ENCODE peak calls at places on chromosome 12, in six cellular contexts. I is upper lobe of right lung, O is K562, Z is right atrium auricular region, F is fibroblast of villous mesenchyme, K is adrenal gland. X is an unnamed sample.

GRCh38 chr12:107159384-107159900 is 66.1 kb upstream of the CRY1 start:
- DNase-seq in O (no peak), Z (no peak), F (no peak), K (no peak), I (no peak), X (no peak)

GRCh38 chr12:8692573-8692972 is 5.2 kb upstream of the RIMKLB start:
- DNase-seq in O (no peak), F (peak), K (peak), Z (no peak), I (no peak), X (no peak)

GRCh38 chr12:1811281-1811947 is 9.0 kb upstream of the LRTM2 start:
- DNase-seq in O (no peak), F (peak), Z (no peak), K (no peak), I (no peak), X (no peak)

GRCh38 chr12:47094804-47095203 is 15.0 kb upstream of the AMIGO2 start:
- DNase-seq in K (no peak), F (no peak), O (no peak), I (no peak), Z (no peak), X (no peak)

GRCh38 chr12:82817368-82817767 is 130.7 kb downstream of the TMTC2 start:
- DNase-seq in F (peak), O (no peak), K (no peak), Z (no peak), I (no peak), X (no peak)

GRCh38 chr12:99918003-99918402 is 66.7 kb downstream of the ANKS1B start:
- DNase-seq in K (no peak), I (no peak), F (no peak), O (no peak), Z (peak), X (peak)

GRCh38 chr12:99121476-99121965 is 476.4 kb downstream of the APAF1 start:
- DNase-seq in O (no peak), I (no peak), F (no peak), Z (no peak), K (no peak), X (no peak)

GRCh38 chr12:48788852-48789775 is at the start of gene ADCY6:
- DNase-seq in I (peak), K (peak), O (peak), F (peak), Z (peak), X (peak)

GRCh38 chr12:29286081-29286800 is 94.7 kb downstream of the ERGIC2 start:
- DNase-seq in Z (no peak), K (no peak), F (no peak), I (no peak), O (no peak), X (no peak)

GRCh38 chr12:104456417-104456949 is at the start of gene CHST11:
- DNase-seq in F (peak), K (peak), O (peak), I (peak), Z (peak), X (peak)

GRCh38 chr12:93786669-93787397 is 109.7 kb downstream of the CRADD start:
- DNase-seq in F (no peak), O (no peak), K (no peak), I (no peak), Z (no peak), X (no peak)

GRCh38 chr12:93440043-93440835 is 1.5 kb downstream of the UBE2N start:
- DNase-seq in K (no peak), F (no peak), Z (no peak), I (no peak), O (no peak), X (no peak)

GRCh38 chr12:19850341-19851065 is 411.2 kb downstream of the AEBP2 start:
- DNase-seq in O (no peak), K (no peak), F (peak), I (no peak), Z (no peak), X (peak)

GRCh38 chr12:11510671-11511070 is 115.3 kb upstream of the PRB2 start:
- DNase-seq in F (no peak), Z (no peak), O (no peak), I (no peak), K (no peak), X (no peak)

GRCh38 chr12:67921286-67921685 is 68.0 kb upstream of the IFNG-AS1 start:
- DNase-seq in K (no peak), I (no peak), O (no peak), F (no peak), Z (no peak), X (no peak)

GRCh38 chr12:63394994-63395393 is 244.0 kb upstream of the AVPR1A start:
- DNase-seq in I (no peak), K (no peak), O (no peak), F (no peak), Z (no peak), X (no peak)

GRCh38 chr12:125387206-125387605 is 322.0 kb downstream of the AACS start:
- DNase-seq in F (no peak), Z (no peak), I (no peak), K (no peak), O (no peak), X (no peak)

GRCh38 chr12:45732250-45732649 is 2.7 kb downstream of the ARID2 start:
- DNase-seq in K (no peak), O (no peak), I (no peak), Z (no peak), F (no peak), X (no peak)

GRCh38 chr12:29428630-29429029 is 47.7 kb upstream of the ERGIC2 start:
- DNase-seq in F (peak), K (peak), I (no peak), Z (no peak), O (no peak), X (no peak)

GRCh38 chr12:67414011-67414715 is 145.0 kb downstream of the CAND1 start:
- DNase-seq in I (no peak), F (no peak), O (no peak), K (no peak), Z (no peak), X (no peak)

GRCh38 chr12:15268927-15269552 is 47.8 kb upstream of the RERG start:
- DNase-seq in K (peak), I (no peak), F (peak), O (peak), Z (no peak), X (no peak)

GRCh38 chr12:66087365-66087943 is 43.1 kb downstream of the LLPH start:
- DNase-seq in Z (peak), K (peak), O (peak), F (peak), I (no peak), X (no peak)

GRCh38 chr12:123960856-123961255 is 11.8 kb downstream of the CCDC92 start:
- DNase-seq in K (no peak), I (no peak), F (no peak), Z (peak), O (no peak), X (no peak)

GRCh38 chr12:124026755-124027745 is 54.0 kb downstream of the ZNF664 start:
- DNase-seq in I (no peak), O (peak), Z (no peak), K (no peak), F (peak), X (no peak)

GRCh38 chr12:93743229-93743998 is 66.2 kb downstream of the CRADD start:
- DNase-seq in O (no peak), I (no peak), Z (no peak), K (no peak), F (no peak), X (no peak)

DNA sequence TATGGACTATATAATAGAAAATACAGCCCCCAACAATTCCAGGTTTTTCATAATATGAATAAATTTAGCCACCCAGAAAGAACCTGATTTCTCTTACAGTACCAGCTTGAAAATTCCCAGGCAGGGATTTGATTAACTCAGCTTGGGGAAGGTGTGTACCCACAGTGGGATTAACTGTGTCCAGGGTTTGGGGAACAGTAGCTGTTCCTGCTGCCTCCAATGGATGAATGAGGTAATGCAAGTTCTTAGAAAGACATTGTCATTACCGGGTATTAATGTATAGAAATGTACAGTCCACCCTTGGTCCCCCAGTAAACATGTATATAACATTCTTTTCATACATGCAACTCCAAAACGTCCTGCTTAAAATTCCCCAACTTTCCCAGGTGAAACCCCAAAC is 115.6 kb downstream of the LRIG3 start:
- DNase-seq in F (no peak), K (no peak), O (peak), I (no peak), Z (no peak), X (no peak)
- TF ChIP-seq CTCF in F (peak), K (peak), O (no peak), I (peak), Z (no peak), X (no peak)

DNA sequence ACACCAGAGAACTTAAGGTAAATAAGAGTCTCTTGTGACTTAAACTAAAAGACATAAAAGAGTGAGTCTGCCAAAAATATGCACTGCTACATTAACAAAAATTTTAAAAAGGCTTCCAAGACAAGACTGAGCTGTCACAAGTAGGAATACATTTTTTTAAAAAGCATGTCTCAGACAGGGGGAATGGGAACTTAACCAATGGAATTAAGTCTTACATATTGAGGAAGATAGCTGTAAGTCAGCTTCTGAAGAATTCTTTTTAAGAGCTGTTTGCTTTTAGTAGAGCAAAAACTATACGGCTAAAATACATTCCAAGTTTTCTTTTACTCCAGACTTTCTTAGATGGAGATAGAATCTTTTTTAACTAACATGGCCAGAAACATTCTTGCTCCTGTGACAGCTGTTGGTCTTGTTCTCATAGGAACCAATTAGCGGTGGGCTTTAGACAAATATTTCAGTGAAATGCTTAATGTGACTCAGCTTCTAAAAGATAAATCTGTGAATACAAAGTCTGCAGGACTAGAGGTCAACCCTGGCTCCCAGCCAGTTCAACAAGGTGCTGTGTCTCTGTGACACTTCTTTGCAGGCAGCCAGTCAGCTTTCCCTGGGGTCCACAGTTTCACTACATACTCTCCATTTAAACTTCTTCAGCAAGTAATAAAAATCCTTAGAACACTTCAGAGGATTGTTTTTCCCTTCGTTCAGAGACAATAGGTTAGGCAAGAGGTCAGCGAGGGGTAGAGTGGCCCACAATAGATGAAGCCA is 187.6 kb downstream of the NAV3 start:
- DNase-seq in F (peak), O (no peak), K (no peak), Z (no peak), I (no peak), X (no peak)
- H3K4me3 ChIP-seq in F (no peak), O (no peak), K (no peak), Z (no peak), I (no peak), X (no peak)

DNA sequence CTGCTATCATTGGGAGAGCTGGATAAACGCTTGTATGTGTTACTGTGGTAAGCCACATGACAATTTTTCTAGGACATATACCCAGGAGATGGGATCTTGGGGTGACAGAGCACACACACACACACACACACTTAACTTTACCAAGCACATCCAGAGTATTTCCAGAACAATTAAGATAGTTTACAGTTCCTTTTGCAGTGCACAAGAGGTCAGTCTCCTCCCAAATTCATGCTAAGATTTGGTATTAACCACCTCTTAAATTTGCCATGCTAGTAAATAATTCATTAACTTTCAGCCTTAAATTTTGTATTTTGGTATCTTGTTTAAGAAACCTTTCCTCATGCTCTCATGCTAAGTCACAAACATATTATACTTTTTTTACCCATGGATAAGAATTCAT is 33.9 kb upstream of the LIMA1 start:
- DNase-seq in O (no peak), Z (no peak), F (no peak), I (no peak), K (no peak), X (no peak)
- TF ChIP-seq CTCF in O (no peak), Z (no peak), F (peak), I (no peak), K (no peak), X (no peak)

GRCh38 chr12:64681200-64682052 is 71.1 kb downstream of the RASSF3 start:
- DNase-seq in F (peak), O (no peak), Z (no peak), K (no peak), I (no peak), X (no peak)
- H3K4me3 ChIP-seq in F (no peak), O (no peak), Z (no peak), K (no peak), I (no peak), X (no peak)

GRCh38 chr12:129186952-129187351 is 333.7 kb downstream of the GLT1D1 start:
- DNase-seq in Z (no peak), O (no peak), F (no peak), I (no peak), K (no peak), X (no peak)
- TF ChIP-seq CTCF in Z (no peak), O (peak), F (no peak), I (no peak), K (no peak), X (no peak)